ENCODE peak calls at places on chromosomes 1 and 21, in eight cellular contexts. M is heart right ventricle; W is left ventricle myocardium inferior; J is IMR-90; T is CD8-positive, alpha-beta T cell; K is fibroblast of lung; G is trophoblast cell; R is cardiac muscle cell. S is an unnamed sample.

GRCh38 chr1:242017580-242018233 is 18.8 kb upstream of the MAP1LC3C start:
- DNase-seq in M (peak; percentile 44), G (peak; percentile 83), K (peak; percentile 54), T (no peak), J (peak; percentile 21), R (peak; percentile 63), W (peak; percentile 38), S (peak; percentile 27)

GRCh38 chr21:37509802-37510393 is 143.3 kb downstream of the DYRK1A start:
- DNase-seq in G (peak; percentile 65), K (peak; percentile 67), W (no peak), T (no peak), R (no peak), J (peak; percentile 62), M (no peak), S (no peak)

GRCh38 chr1:8063298-8064068 is 37.4 kb upstream of the ERRFI1 start:
- DNase-seq in K (no peak), W (peak; percentile 19), T (no peak), J (no peak), R (no peak), M (peak; percentile 17), G (no peak), S (no peak)

GRCh38 chr1:173266845-173267244 is 59.7 kb upstream of the TNFSF4 start:
- DNase-seq in W (no peak), R (no peak), G (no peak), K (no peak), T (no peak), M (no peak), J (no peak), S (no peak)

GRCh38 chr1:42700006-42700405 is 17.8 kb downstream of the YBX1 start:
- DNase-seq in R (no peak), G (no peak), T (no peak), J (peak; percentile 18), W (no peak), K (no peak), M (no peak), S (no peak)

GRCh38 chr1:154386643-154387352 is 18.3 kb upstream of the IL6R start:
- DNase-seq in T (peak; percentile 33), J (no peak), W (no peak), K (no peak), G (no peak), M (no peak), R (no peak), S (peak; percentile 48)

GRCh38 chr1:46284597-46285564 is 18.5 kb downstream of the LRRC41 start:
- DNase-seq in K (peak; percentile 18), W (no peak), M (no peak), R (peak; percentile 68), T (no peak), J (peak; percentile 82), G (no peak), S (no peak)

GRCh38 chr1:65260851-65261473 is 48.4 kb upstream of the DNAJC6 start:
- DNase-seq in J (peak; percentile 67), G (peak; percentile 61), R (no peak), T (no peak), W (no peak), K (peak; percentile 29), M (no peak), S (no peak)

GRCh38 chr1:40078512-40079333 is 18.3 kb downstream of the PPT1 start:
- DNase-seq in T (peak; percentile 13), R (peak; percentile 73), M (peak; percentile 44), J (peak; percentile 46), K (peak; percentile 50), W (no peak), G (peak; percentile 88), S (peak; percentile 42)

GRCh38 chr1:25049190-25049589 is 119.1 kb upstream of the RUNX3 start:
- DNase-seq in K (no peak), W (no peak), J (no peak), M (peak; percentile 27), T (no peak), R (no peak), G (no peak), S (no peak)

GRCh38 chr1:184254849-184255248 is 132.0 kb upstream of the C1orf21 start:
- DNase-seq in R (no peak), K (no peak), T (no peak), M (no peak), W (no peak), J (no peak), G (peak; percentile 5), S (no peak)

GRCh38 chr1:182301026-182301436 is 90.6 kb downstream of the GLUL start:
- DNase-seq in K (no peak), T (no peak), R (no peak), J (no peak), W (no peak), M (no peak), G (no peak), S (peak; percentile 6)

GRCh38 chr1:224118688-224119087 is 4.8 kb downstream of the FBXO28 start:
- DNase-seq in W (no peak), T (no peak), R (no peak), J (no peak), M (no peak), G (no peak), K (no peak), S (no peak)

GRCh38 chr1:197465528-197466205 is 197.6 kb downstream of the CRB1 start:
- DNase-seq in T (no peak), R (no peak), W (no peak), J (no peak), M (no peak), G (no peak), K (no peak), S (no peak)

GRCh38 chr1:61921435-61921834 is 179.2 kb downstream of the PATJ start:
- DNase-seq in T (no peak), G (no peak), M (no peak), K (peak; percentile 6), R (no peak), W (no peak), J (no peak), S (no peak)

GRCh38 chr1:43766818-43767525 is 59.6 kb downstream of the ST3GAL3 start:
- DNase-seq in J (peak; percentile 14), T (no peak), G (no peak), M (no peak), K (no peak), R (peak; percentile 29), W (no peak), S (no peak)
- H3K4me1 ChIP-seq in J (peaks cover 7% of the 10 kb centered on the region), T (no peaks in the 10 kb centered on the region), G (peaks cover 6% of the 10 kb centered on the region), M (peaks cover 10% of the 10 kb centered on the region), K (peaks cover 5% of the 10 kb centered on the region), R (peaks cover 43% of the 10 kb centered on the region), W (peaks cover 13% of the 10 kb centered on the region), S (no peaks in the 10 kb centered on the region)

GRCh38 chr1:2300004-2300771 is 72.1 kb downstream of the SKI start:
- DNase-seq in M (no peak), J (no peak), R (no peak), G (no peak), W (no peak), K (no peak), T (peak; percentile 68), S (peak; percentile 90)

GRCh38 chr1:2298685-2299673 is 70.9 kb downstream of the SKI start:
- DNase-seq in G (no peak), J (no peak), W (peak; percentile 70), R (no peak), M (peak; percentile 71), T (no peak), K (peak; percentile 54), S (no peak)

GRCh38 chr1:2301607-2302291 is 73.6 kb downstream of the SKI start:
- DNase-seq in W (no peak), K (no peak), M (no peak), J (no peak), R (no peak), G (no peak), T (no peak), S (no peak)

GRCh38 chr1:2302292-2302925 is 74.3 kb downstream of the SKI start:
- DNase-seq in K (no peak), M (no peak), J (no peak), T (no peak), W (no peak), R (no peak), G (no peak), S (no peak)

GRCh38 chr1:2300851-2301606 is 72.9 kb downstream of the SKI start:
- DNase-seq in T (peak; percentile 93), W (peak; percentile 87), M (peak; percentile 85), R (no peak), G (peak; percentile 43), K (peak; percentile 64), J (peak; percentile 67), S (peak; percentile 97)
- H3K27ac ChIP-seq in T (peak overlapping the region; percentile 99), W (peak overlapping the region; percentile 91), M (peak overlapping the region; percentile 87), R (peak overlapping the region; percentile 56), G (no peak overlapping the region), K (peak overlapping the region; percentile 83), J (peak overlapping the region; percentile 84), S (peak overlapping the region; percentile 96)

DNA sequence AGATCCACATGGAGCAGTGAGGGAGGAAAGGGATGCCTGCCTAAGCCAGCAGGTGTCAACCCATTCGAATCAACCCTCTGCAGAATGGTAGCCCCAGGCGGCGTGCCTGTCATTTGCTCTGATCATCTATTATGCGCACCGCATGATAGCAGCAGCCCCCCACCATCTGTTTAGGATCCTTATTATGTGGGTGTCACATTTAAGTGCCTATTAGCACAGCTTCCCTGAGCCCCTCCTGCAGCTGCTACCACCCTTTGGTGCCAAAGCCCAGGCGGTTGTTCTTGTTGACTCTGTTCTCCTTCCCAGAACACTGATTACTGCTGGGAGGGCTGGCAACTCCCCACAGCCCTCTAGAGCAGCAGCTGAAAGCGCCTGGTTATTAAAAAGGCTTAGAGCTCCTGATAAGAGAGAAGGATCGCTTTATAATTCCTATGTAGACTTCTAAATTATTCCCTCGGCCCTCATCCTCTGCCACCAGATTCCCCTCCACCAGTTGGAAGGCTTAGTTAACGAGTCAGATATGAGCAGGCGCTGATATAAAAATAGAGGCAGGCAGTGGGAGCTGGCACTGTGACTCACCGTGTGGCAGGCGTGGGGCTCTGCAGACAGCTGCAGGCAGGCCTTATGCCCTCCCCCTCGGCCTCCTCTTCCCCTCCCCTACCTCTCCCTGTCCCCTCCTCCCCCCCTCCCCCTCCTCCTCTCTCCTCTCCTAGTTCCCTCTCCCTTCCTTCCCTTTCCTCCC is 23.0 kb downstream of the ACTA1 start:
- DNase-seq in T (no peak), K (peak; percentile 54), G (peak; percentile 83), J (peak; percentile 49), R (peak; percentile 58), W (peak; percentile 70), M (peak; percentile 82), S (no peak)
- H3K4me3 ChIP-seq in T (no peak overlapping the region), K (no peak overlapping the region), G (no peak overlapping the region), J (no peak overlapping the region), R (no peak overlapping the region), W (peak overlapping the region; percentile 24), M (no peak overlapping the region), S (no peak overlapping the region)

GRCh38 chr1:244863491-244864252 is 671 bp downstream of the HNRNPU start:
- DNase-seq in R (no peak), M (peak; percentile 34), T (no peak), G (peak; percentile 69), J (no peak), W (peak; percentile 35), K (no peak), S (peak; percentile 65)
- H3K4me1 ChIP-seq in R (peaks cover 36% of the 10 kb centered on the region), M (peaks cover 57% of the 10 kb centered on the region), T (peaks cover 42% of the 10 kb centered on the region), G (peaks cover 4% of the 10 kb centered on the region), J (peaks cover 9% of the 10 kb centered on the region), W (peaks cover 75% of the 10 kb centered on the region), K (peaks cover 6% of the 10 kb centered on the region), S (peaks cover 47% of the 10 kb centered on the region)

GRCh38 chr21:41630249-41630648 is 122.3 kb upstream of the TMPRSS2 start:
- DNase-seq in G (peak; percentile 48), W (no peak), M (no peak), J (peak; percentile 100), K (peak; percentile 96), R (no peak), T (no peak), S (no peak)
- H3K27ac ChIP-seq in G (no peak overlapping the region), W (no peak overlapping the region), M (no peak overlapping the region), J (no peak overlapping the region), K (no peak overlapping the region), R (no peak overlapping the region), T (no peak overlapping the region), S (no peak overlapping the region)

GRCh38 chr1:57431400-57431799 is 7.5 kb upstream of the DAB1 start:
- DNase-seq in K (no peak), J (peak; percentile 12), G (peak; percentile 54), R (peak; percentile 58), M (no peak), T (no peak), W (no peak), S (no peak)
- H3K4me3 ChIP-seq in K (no peak overlapping the region), J (no peak overlapping the region), G (no peak overlapping the region), R (no peak overlapping the region), M (no peak overlapping the region), T (no peak overlapping the region), W (peak overlapping the region; percentile 21), S (no peak overlapping the region)

S was measured in CD4-positive, alpha-beta memory T cell.